ENCODE peak calls at places on chromosomes 7 and 10, in eight cellular contexts. Y, X, C, P, Q, D, B and E are unnamed samples.

GRCh38 chr10:103620891-103621777 is 127.6 kb downstream of the NEURL1 start:
- DNase-seq in Q (no peak), C (no peak), Y (no peak), B (no peak), D (no peak), P (no peak), X (no peak), E (no peak)

GRCh38 chr10:16646474-16647059 is 124.9 kb upstream of the C1QL3 start:
- DNase-seq in Q (no peak), B (no peak), P (peak), D (no peak), Y (no peak), X (peak), C (no peak), E (peak)

GRCh38 chr10:116888380-116889055 is 39.2 kb downstream of the ENO4 start:
- DNase-seq in C (peak), Y (peak), X (peak), B (no peak), P (peak), Q (peak), D (peak), E (no peak)

GRCh38 chr10:80202934-80203834 is 2.2 kb downstream of the ANXA11 start:
- DNase-seq in Y (peak), Q (peak), C (no peak), B (peak), D (peak), X (peak), P (peak), E (peak)

GRCh38 chr7:25546306-25546705 is 318.0 kb upstream of the NPVF start:
- DNase-seq in D (no peak), X (no peak), P (no peak), B (no peak), Y (no peak), C (no peak), Q (no peak), E (no peak)

GRCh38 chr10:36669615-36670325 is 455.6 kb upstream of the ANKRD30A start:
- DNase-seq in P (no peak), C (no peak), Y (no peak), B (no peak), D (no peak), X (no peak), Q (no peak), E (no peak)

GRCh38 chr10:28566458-28566857 is 33.5 kb downstream of the WAC start:
- DNase-seq in D (no peak), P (peak), Y (no peak), C (no peak), Q (peak), B (no peak), X (no peak), E (no peak)

GRCh38 chr7:100683659-100684533 is 10.2 kb downstream of the GIGYF1 start:
- DNase-seq in X (no peak), B (peak), Q (no peak), Y (no peak), P (no peak), D (no peak), C (peak), E (no peak)

GRCh38 chr7:38367301-38367700 is 93.9 kb upstream of the TARP start:
- DNase-seq in D (no peak), C (no peak), P (no peak), B (no peak), Y (peak), Q (peak), X (peak), E (peak)

GRCh38 chr7:151166629-151167196 is 781 bp downstream of the GBX1 start:
- DNase-seq in B (no peak), X (no peak), Y (no peak), D (no peak), P (no peak), Q (no peak), C (no peak), E (no peak)

GRCh38 chr7:151168022-151168786 is 710 bp upstream of the GBX1 start:
- DNase-seq in Y (no peak), X (no peak), B (peak), Q (no peak), D (peak), P (no peak), C (peak), E (no peak)

GRCh38 chr7:151172273-151173141 is 5.0 kb upstream of the GBX1 start:
- DNase-seq in Q (peak), B (peak), P (peak), Y (peak), C (peak), D (peak), X (peak), E (peak)

GRCh38 chr7:151168787-151169162 is 1.3 kb upstream of the GBX1 start:
- DNase-seq in Q (no peak), B (no peak), D (no peak), Y (no peak), P (no peak), C (no peak), X (no peak), E (no peak)

DNA sequence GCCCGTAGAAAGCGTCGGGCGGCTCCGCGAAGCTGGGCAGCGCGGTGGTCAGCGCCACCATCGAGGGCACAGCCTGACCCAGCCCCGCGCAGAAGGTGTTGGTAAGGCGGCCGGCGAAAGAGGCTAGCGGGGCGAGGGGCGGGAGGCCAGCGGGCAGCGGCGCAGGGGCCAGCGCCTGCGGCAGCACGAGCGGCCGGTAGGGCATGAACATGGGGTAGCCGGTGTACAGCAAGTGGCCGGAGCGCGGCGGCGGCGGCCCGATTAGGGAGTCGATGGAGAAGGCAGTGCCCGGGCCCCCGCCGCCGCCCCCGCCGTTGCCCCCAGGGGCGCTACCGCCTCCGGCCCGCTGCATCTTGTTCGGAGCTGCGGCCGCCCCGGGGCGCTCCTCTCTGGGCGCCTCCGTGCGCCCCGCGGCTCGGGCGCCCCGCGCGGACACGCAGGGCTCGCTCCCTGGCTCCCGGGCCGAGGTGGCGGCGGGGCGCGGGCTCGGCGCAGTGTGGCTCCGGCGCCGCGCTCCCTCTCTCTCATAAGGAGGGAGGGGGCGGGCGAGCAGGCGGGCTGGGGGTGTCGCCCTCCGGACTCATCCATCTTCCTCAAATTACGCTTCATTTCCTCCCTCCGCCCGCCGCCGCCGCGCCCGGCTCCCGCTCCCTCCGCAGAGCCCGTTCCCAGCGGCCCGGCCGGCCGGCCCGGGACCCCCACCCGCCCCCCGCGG is at the start of gene GBX1:
- DNase-seq in C (peak), D (no peak), Q (no peak), B (no peak), P (no peak), X (peak), Y (no peak), E (no peak)
- H3K4me3 ChIP-seq in C (peak), D (peak), Q (no peak), B (peak), P (peak), X (peak), Y (no peak), E (peak)

GRCh38 chr10:78212786-78213175 is 179.1 kb downstream of the RPS24 start:
- DNase-seq in X (no peak), Y (no peak), D (no peak), B (no peak), Q (no peak), C (no peak), P (no peak), E (no peak)
- H3K4me3 ChIP-seq in X (no peak), Y (no peak), D (no peak), B (no peak), Q (no peak), C (no peak), P (no peak), E (no peak)

DNA sequence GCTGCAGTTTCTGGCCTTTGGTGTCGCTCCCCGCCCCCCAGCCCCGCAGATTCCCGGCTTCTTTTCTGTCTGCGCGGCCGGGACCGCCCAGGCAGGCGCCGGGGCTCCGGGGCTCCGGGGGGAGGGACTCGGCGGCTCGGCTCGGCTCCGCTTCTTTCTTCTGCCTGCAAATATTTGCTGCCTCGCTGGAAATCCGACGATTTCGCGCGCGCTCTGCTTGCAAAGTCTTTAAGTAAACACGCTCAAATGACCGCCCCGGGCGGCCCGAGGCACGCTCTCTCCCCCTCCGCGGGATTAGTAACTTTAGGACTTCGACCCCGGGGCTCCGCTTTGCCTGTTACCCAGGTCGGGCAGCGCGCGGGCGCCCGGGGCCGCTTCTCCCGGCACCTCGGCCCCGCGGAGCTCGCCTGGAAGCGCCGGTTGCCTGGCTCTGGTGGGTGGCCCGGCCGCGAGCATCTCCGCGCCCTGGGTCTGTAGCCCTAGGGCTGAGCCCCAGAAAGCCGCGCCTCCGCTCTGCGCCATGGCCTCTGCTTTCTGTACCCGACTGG is 3.9 kb upstream of the GATA3 start:
- DNase-seq in X (peak), Y (peak), P (peak), Q (no peak), D (no peak), B (peak), C (no peak), E (no peak)
- H3K4me3 ChIP-seq in X (peak), Y (no peak), P (peak), Q (no peak), D (peak), B (no peak), C (no peak), E (peak)

GRCh38 chr7:155455776-155456516 is 2.0 kb upstream of the EN2 start:
- DNase-seq in P (no peak), X (no peak), C (no peak), B (no peak), Y (no peak), Q (no peak), D (no peak), E (no peak)
- H3K4me3 ChIP-seq in P (no peak), X (no peak), C (no peak), B (no peak), Y (no peak), Q (no peak), D (no peak), E (no peak)

DNA sequence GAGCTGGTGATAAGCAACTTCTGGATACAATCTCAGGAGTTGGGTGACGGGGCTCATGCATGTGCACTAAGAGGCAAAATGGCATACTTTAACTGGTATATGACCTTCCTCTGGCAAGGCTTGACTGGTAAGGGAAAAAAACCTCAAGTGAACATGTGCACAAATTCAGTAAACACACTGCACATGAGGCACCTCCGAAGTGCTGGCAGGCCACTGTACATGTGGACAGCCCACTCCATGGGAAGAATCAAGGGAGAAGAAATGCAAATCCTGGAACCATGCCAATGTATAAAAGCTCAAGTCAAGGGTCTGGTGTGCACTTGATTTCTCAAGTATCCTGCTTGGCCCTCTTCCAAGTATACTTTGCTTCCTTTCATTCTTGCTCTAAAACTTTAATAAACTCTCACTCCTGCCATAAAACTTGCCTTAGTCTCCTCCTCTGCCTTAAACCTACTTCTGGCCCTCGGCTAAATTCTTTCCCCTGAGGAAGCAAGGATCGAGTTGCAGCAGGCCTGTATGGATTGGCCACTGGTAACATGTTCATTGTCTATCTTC is 167.2 kb downstream of the RAMP3 start:
- DNase-seq in P (peak), D (no peak), Y (no peak), C (no peak), Q (no peak), B (no peak), X (peak), E (no peak)
- H3K4me3 ChIP-seq in P (no peak), D (no peak), Y (no peak), C (no peak), Q (no peak), B (no peak), X (no peak), E (no peak)

GRCh38 chr7:1054438-1055083 is 10.2 kb downstream of the GPR146 start:
- DNase-seq in B (no peak), Y (no peak), P (no peak), C (no peak), Q (no peak), D (no peak), X (no peak), E (no peak)
- H3K4me3 ChIP-seq in B (no peak), Y (no peak), P (no peak), C (no peak), Q (no peak), D (no peak), X (no peak), E (no peak)

DNA sequence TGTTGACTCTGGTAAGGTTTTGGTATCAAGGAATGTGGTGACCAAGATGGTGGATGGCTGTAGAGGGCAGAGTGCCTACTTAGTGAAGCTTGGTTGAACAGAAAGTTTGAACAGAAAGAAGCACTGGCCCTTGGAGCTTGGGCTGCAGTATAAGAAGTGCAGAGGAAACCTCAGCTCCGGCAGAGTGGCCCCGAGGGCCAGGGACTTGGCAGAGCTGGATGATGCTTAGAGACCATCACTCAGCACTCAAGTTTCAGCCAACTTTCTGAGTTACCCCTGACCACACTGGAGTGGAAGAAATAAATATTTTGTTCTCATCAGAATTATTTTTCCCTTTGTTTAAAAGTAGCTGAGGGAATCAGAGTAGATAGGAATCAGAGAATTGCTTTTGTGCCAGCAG is 336.7 kb downstream of the C7orf25 start:
- DNase-seq in Q (no peak), Y (no peak), B (no peak), C (no peak), D (no peak), X (no peak), P (peak), E (no peak)
- H3K4me3 ChIP-seq in Q (no peak), Y (no peak), B (no peak), C (no peak), D (no peak), X (no peak), P (no peak), E (no peak)

GRCh38 chr10:129950651-129951050 is 13.4 kb downstream of the EBF3 start:
- DNase-seq in D (no peak), Y (no peak), C (no peak), X (no peak), Q (peak), B (no peak), P (no peak), E (no peak)
- H3K4me3 ChIP-seq in D (no peak), Y (no peak), C (no peak), X (no peak), Q (no peak), B (no peak), P (no peak), E (no peak)

DNA sequence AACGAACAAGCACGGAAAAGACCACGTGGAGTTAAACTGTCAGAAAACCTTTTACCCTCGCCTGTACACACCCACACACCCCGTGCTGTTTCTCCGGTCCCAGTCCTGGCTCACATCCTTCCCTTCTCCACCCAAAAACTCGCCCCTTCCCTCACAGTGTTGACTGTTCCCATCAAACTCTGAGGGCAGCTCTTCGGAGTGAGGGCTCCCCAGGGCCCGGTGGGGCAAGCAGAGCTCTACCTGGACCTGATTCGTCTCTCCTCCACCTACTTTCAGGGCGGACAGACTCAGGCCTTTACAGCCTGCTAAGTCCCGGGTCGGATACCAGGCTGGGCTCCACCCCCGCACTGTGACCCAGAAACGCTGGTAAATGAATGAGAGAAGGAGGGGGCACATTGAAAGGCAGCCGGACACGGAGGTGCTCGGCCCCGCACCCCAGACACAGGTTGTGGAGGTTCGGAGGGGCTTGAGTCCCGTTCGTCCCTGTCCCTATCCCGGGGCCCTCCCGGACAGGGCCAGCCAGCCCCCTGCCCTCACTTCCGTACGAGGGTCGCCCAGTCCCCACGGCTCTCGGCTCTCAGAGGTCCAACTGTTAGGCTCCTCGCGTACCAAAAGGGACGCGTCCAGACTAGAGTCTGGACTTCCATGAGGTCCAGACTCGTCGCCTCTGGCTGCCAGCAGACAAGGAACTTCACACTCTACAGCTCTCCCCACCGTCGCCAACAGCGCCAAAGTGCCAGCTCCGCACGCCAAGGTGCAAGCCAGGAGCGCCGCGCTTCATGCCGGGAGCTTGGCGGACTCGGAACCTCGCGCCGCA is 31.7 kb upstream of the ASL start:
- DNase-seq in Y (no peak), C (peak), B (peak), D (peak), P (peak), X (peak), Q (peak), E (no peak)
- H3K4me3 ChIP-seq in Y (peak), C (peak), B (peak), D (peak), P (peak), X (peak), Q (peak), E (no peak)

DNA sequence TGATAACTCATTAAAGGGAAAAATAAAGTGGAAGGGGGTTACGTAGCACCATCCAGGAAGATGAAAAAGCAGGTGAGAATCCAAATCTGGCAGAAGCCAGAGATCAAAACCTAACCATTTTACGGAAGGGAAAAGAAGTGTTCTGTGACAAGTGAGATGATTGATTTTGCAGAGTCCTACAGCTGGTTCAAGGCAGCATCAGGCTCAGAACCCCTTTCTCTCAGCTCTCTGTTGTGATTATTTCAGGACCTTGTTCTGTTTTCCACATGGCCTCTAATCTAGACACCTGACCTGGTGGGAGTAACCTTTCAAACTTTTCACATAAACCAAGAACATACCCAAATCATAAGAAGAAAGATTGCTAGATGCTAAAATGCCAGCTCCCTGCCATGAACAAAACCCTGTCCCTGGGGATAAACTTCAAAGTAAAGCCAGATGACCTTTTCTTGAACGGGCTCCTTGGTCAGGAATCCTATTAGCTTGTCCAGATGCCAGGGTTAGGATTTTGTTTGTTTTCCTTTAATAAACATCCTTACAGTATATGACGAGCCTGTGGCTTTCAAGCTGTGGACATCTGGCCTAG is 5.9 kb downstream of the DUSP5 start:
- DNase-seq in Y (no peak), Q (no peak), C (no peak), B (no peak), P (no peak), D (no peak), X (no peak), E (no peak)
- H3K4me3 ChIP-seq in Y (no peak), Q (no peak), C (no peak), B (no peak), P (no peak), D (no peak), X (peak), E (no peak)